ENCODE peak calls at places on chromosomes 1 and 21, in six cellular contexts. R is A549; U is naive thymus-derived CD4-positive, alpha-beta T cell; L is heart right ventricle; A is mesendoderm; B is fibroblast of lung. Q is an unnamed sample.
A peak's percentile ranks its signal among the peaks of the same experiment; 100 is the strongest.

GRCh38 chr1:218299416-218299815 is 14.3 kb downstream of the RRP15 start:
- DNase-seq in A (peak; percentile 54), U (no peak), R (peak; percentile 62), L (no peak), B (peak; percentile 78), Q (no peak)

GRCh38 chr1:37438037-37438970 is 36.1 kb upstream of the ZC3H12A start:
- DNase-seq in R (no peak), B (no peak), U (no peak), L (no peak), A (no peak), Q (no peak)

GRCh38 chr1:63101336-63101735 is 221.0 kb upstream of the FOXD3 start:
- DNase-seq in U (no peak), B (no peak), R (no peak), L (no peak), A (no peak), Q (no peak)

GRCh38 chr1:58162952-58163550 is 383.5 kb downstream of the OMA1 start:
- DNase-seq in R (peak; percentile 46), A (peak; percentile 87), U (no peak), L (peak; percentile 16), B (peak; percentile 69), Q (peak; percentile 51)

GRCh38 chr1:58976294-58976693 is 192.4 kb upstream of the JUN start:
- DNase-seq in L (no peak), B (no peak), R (no peak), A (no peak), U (no peak), Q (no peak)

GRCh38 chr21:38243732-38244406 is 12.9 kb upstream of the KCNJ15 start:
- DNase-seq in U (peak; percentile 8), B (no peak), A (no peak), L (no peak), R (no peak), Q (no peak)

GRCh38 chr1:166170075-166170474 is 3.3 kb upstream of the FAM78B start:
- DNase-seq in L (no peak), A (no peak), U (no peak), R (no peak), B (no peak), Q (no peak)

GRCh38 chr1:68969430-68969829 is 472.5 kb upstream of the DEPDC1 start:
- DNase-seq in B (no peak), A (no peak), U (no peak), L (no peak), R (no peak), Q (no peak)

GRCh38 chr1:179177182-179177581 is 52.3 kb downstream of the ABL2 start:
- DNase-seq in L (no peak), A (peak; percentile 20), B (peak; percentile 33), U (no peak), R (no peak), Q (no peak)

GRCh38 chr21:31132574-31133242 is 94.4 kb upstream of the KRTAP19-8 start:
- DNase-seq in U (peak; percentile 94), B (peak; percentile 28), A (no peak), L (no peak), R (no peak), Q (no peak)

GRCh38 chr1:26378088-26378878 is 5.7 kb upstream of the ZNF683 start:
- DNase-seq in L (no peak), A (peak; percentile 87), R (peak; percentile 74), U (peak; percentile 76), B (peak; percentile 99), Q (no peak)
- H3K27ac ChIP-seq in L (peak overlapping the region; percentile 74), A (no peak overlapping the region), R (peak overlapping the region; percentile 87), U (peak overlapping the region; percentile 56), B (peak overlapping the region; percentile 74), Q (no peak overlapping the region)

DNA sequence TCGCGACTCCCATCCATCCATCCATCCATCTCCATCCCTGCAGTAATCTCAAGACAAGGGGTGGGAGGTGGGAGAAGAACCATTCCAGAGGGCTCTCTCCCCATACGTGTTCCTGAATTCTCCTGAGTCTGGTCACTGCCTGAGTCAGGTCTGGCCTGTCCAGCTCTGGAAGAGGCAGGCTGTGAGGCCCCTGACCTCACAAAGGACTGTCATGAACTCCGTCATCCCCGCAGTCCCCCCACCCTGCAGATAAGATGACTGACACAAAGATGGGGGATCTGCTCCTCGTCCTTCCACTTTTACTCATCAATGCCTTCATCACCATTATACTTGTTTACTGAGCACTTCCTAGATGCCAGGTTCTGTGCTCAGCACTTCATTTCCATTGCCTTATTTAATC is 1.6 kb upstream of the MAP7D1 start:
- DNase-seq in L (no peak), B (no peak), R (no peak), A (no peak), U (no peak), Q (no peak)
- H3K27ac ChIP-seq in L (no peak overlapping the region), B (no peak overlapping the region), R (peak overlapping the region; percentile 98), A (no peak overlapping the region), U (peak overlapping the region; percentile 97), Q (peak overlapping the region; percentile 99)

GRCh38 chr1:244945109-244945671 is 80.8 kb upstream of the HNRNPU start:
- DNase-seq in B (no peak), R (no peak), L (no peak), U (no peak), A (no peak), Q (no peak)

GRCh38 chr1:244952940-244953339 is 88.6 kb upstream of the HNRNPU start:
- DNase-seq in U (no peak), B (no peak), A (no peak), R (peak; percentile 88), L (no peak), Q (no peak)

GRCh38 chr1:244952280-244952933 is 88.1 kb upstream of the HNRNPU start:
- DNase-seq in A (no peak), U (no peak), B (no peak), L (no peak), R (no peak), Q (no peak)

GRCh38 chr1:244953865-244954264 is 89.5 kb upstream of the HNRNPU start:
- DNase-seq in L (no peak), R (no peak), U (no peak), B (no peak), A (no peak), Q (no peak)

GRCh38 chr1:244948416-244948815 is 84.1 kb upstream of the HNRNPU start:
- DNase-seq in B (no peak), U (no peak), R (no peak), L (no peak), A (no peak), Q (no peak)
- H3K27ac ChIP-seq in B (no peak overlapping the region), U (no peak overlapping the region), R (no peak overlapping the region), L (no peak overlapping the region), A (no peak overlapping the region), Q (no peak overlapping the region)

DNA sequence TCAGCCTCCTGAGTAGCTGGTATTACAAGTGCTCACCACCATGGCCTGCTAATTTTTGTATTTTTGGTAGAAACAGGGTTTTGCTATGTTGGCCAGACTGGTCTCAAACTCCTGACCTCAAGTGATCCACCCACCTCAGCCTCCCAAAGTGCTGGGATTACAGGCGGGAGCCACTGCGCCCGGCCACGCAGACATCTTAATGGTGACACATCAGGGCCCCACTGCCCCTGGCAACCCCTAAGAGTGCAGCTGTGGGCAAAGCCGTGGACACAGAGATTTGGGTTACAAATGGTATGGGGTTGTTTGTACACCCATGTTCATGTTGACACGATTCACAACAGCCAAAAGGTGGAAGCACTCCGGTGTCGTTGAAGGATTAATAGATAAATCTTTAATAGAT is 29.8 kb downstream of the IFNGR2 start:
- DNase-seq in B (no peak), L (no peak), A (no peak), R (no peak), U (no peak), Q (no peak)
- H3K27ac ChIP-seq in B (no peak overlapping the region), L (peak overlapping the region; percentile 87), A (no peak overlapping the region), R (no peak overlapping the region), U (no peak overlapping the region), Q (no peak overlapping the region)

GRCh38 chr1:199909137-199909536 is 118.4 kb upstream of the NR5A2 start:
- DNase-seq in L (no peak), U (no peak), R (no peak), B (no peak), A (no peak), Q (no peak)
- H3K27ac ChIP-seq in L (no peak overlapping the region), U (no peak overlapping the region), R (peak overlapping the region; percentile 13), B (no peak overlapping the region), A (no peak overlapping the region), Q (no peak overlapping the region)

GRCh38 chr1:2532485-2533160 is 2.6 kb upstream of the HES5 start:
- DNase-seq in R (no peak), L (no peak), U (no peak), A (no peak), B (no peak), Q (peak; percentile 52)
- H3K27ac ChIP-seq in R (peak overlapping the region; percentile 85), L (no peak overlapping the region), U (no peak overlapping the region), A (no peak overlapping the region), B (no peak overlapping the region), Q (no peak overlapping the region)

GRCh38 chr1:14520514-14521163 is 77.8 kb upstream of the KAZN start:
- DNase-seq in L (no peak), A (no peak), U (no peak), B (no peak), R (no peak), Q (no peak)
- H3K27ac ChIP-seq in L (peak overlapping the region; percentile 62), A (no peak overlapping the region), U (no peak overlapping the region), B (no peak overlapping the region), R (no peak overlapping the region), Q (no peak overlapping the region)

DNA sequence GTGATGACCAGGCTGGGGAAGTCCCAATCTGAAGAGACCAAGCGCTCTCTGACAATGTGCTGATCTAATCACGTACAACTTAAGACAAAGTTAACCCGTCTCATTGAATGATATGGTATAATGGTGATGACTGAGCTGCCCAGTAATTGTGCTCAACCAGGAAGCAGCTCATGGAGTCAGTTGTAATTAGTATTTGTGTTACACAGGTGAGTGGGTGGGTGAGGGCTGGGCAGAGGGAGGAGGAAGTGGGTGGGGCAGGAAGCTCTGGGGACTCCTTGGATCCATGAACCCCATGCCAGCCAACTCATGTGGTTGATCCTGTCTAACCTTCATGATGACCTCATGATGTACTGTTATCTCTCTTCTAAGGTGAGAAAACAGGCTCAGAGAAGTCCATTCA is 8.7 kb upstream of the ECE1 start:
- DNase-seq in L (no peak), R (no peak), U (no peak), B (no peak), A (no peak), Q (no peak)
- H3K27ac ChIP-seq in L (peak overlapping the region; percentile 2), R (no peak overlapping the region), U (no peak overlapping the region), B (no peak overlapping the region), A (no peak overlapping the region), Q (no peak overlapping the region)

GRCh38 chr21:44965251-44966022 is 25.6 kb downstream of the SLX9 start:
- DNase-seq in U (peak; percentile 21), B (peak; percentile 30), A (no peak), L (peak; percentile 8), R (no peak), Q (no peak)
- H3K27ac ChIP-seq in U (no peak overlapping the region), B (no peak overlapping the region), A (no peak overlapping the region), L (peak overlapping the region; percentile 84), R (no peak overlapping the region), Q (no peak overlapping the region)